ENCODE peak calls at places on chromosome 1, in five cellular contexts. O is AG04450, A is ELF-1, R is GM20000, C is left lung. L is an unnamed sample.

GRCh38 chr1:41122851-41123518 is 101.5 kb upstream of the SLFNL1 start:
- DNase-seq in O (peak), C (no peak), A (peak), R (peak), L (no peak)

GRCh38 chr1:203428981-203429599 is 46.5 kb upstream of the PRELP start:
- DNase-seq in C (peak), O (no peak), R (no peak), A (no peak), L (no peak)

GRCh38 chr1:203638914-203639313 is 12.3 kb downstream of the ATP2B4 start:
- DNase-seq in A (no peak), O (no peak), C (no peak), R (no peak), L (no peak)

GRCh38 chr1:36864182-36865079 is 169.9 kb downstream of the GRIK3 start:
- DNase-seq in A (peak), O (no peak), R (peak), C (no peak), L (no peak)

GRCh38 chr1:106278706-106279105 is 777.8 kb upstream of the PRMT6 start:
- DNase-seq in R (no peak), C (no peak), O (no peak), A (no peak), L (no peak)

GRCh38 chr1:186670965-186671486 is 9.2 kb downstream of the PTGS2 start:
- DNase-seq in R (no peak), C (no peak), O (no peak), A (no peak), L (no peak)

GRCh38 chr1:196980859-196981258 is 3.5 kb downstream of the CFHR5 start:
- DNase-seq in C (no peak), R (no peak), A (no peak), O (no peak), L (no peak)

GRCh38 chr1:10755977-10756521 is 40.4 kb downstream of the CASZ1 start:
- DNase-seq in C (peak), O (no peak), A (peak), R (no peak), L (no peak)

GRCh38 chr1:18540136-18540765 is 59.5 kb downstream of the KLHDC7A start:
- DNase-seq in O (no peak), R (no peak), C (no peak), A (no peak), L (no peak)

GRCh38 chr1:218755128-218755527 is 410.0 kb downstream of the TGFB2 start:
- DNase-seq in A (no peak), C (no peak), O (no peak), R (no peak), L (no peak)

GRCh38 chr1:156846643-156847042 is 12.3 kb downstream of the INSRR start:
- DNase-seq in O (no peak), A (no peak), R (no peak), C (no peak), L (no peak)

GRCh38 chr1:180939072-180939705 is 26.5 kb downstream of the KIAA1614 start:
- DNase-seq in A (no peak), O (no peak), C (peak), R (no peak), L (no peak)

GRCh38 chr1:19643602-19644419 is at the start of gene NBL1:
- DNase-seq in C (no peak), A (peak), R (peak), O (no peak), L (no peak)

GRCh38 chr1:77704736-77705135 is 22.3 kb upstream of the ZZZ3 start:
- DNase-seq in O (no peak), R (no peak), C (no peak), A (no peak), L (no peak)

GRCh38 chr1:39754906-39755504 is 16.1 kb downstream of the OXCT2 start:
- DNase-seq in C (no peak), O (no peak), A (no peak), R (no peak), L (no peak)

GRCh38 chr1:11800756-11801433 is 4.9 kb downstream of the MTHFR start:
- DNase-seq in R (no peak), C (no peak), A (no peak), O (no peak), L (no peak)

GRCh38 chr1:204578867-204579664 is 62.9 kb downstream of the MDM4 start:
- DNase-seq in O (no peak), R (peak), A (no peak), C (no peak), L (no peak)

GRCh38 chr1:209823143-209824041 is 4.4 kb upstream of the UTP25 start:
- DNase-seq in O (no peak), A (no peak), R (peak), C (no peak), L (no peak)

GRCh38 chr1:113963281-113963906 is 15.9 kb upstream of the OLFML3 start:
- DNase-seq in C (no peak), R (no peak), A (no peak), O (no peak), L (no peak)

GRCh38 chr1:116755036-116755435 is 806 bp downstream of the CD2 start:
- DNase-seq in C (no peak), R (no peak), A (no peak), O (no peak), L (no peak)

GRCh38 chr1:230103341-230104173 is 36.5 kb downstream of the GALNT2 start:
- DNase-seq in R (no peak), C (no peak), O (no peak), A (no peak), L (no peak)

GRCh38 chr1:3624194-3625136 is at the start of gene TPRG1L:
- DNase-seq in O (peak), A (peak), C (peak), R (peak), L (peak)

GRCh38 chr1:236451796-236452373 is 57.8 kb downstream of the EDARADD start:
- DNase-seq in A (peak), O (no peak), C (no peak), R (peak), L (no peak)

GRCh38 chr1:81832573-81832972 is 31.8 kb downstream of the ADGRL2 start:
- DNase-seq in R (no peak), C (no peak), O (peak), A (no peak), L (no peak)

GRCh38 chr1:31706384-31707058 is 2.7 kb upstream of the COL16A1 start:
- DNase-seq in A (no peak), R (no peak), C (no peak), O (no peak), L (no peak)

GRCh38 chr1:161986328-161986727 is 37.3 kb downstream of the OLFML2B start:
- DNase-seq in O (no peak), A (no peak), C (no peak), R (no peak), L (no peak)

GRCh38 chr1:24085546-24085945 is 26.4 kb downstream of the MYOM3 start:
- DNase-seq in O (no peak), A (no peak), R (no peak), C (no peak), L (no peak)